ENCODE peak calls at places on chromosomes 11 and 22, in ten cellular contexts. One of them, this sample, is unnamed. For H3K27me3, the result is how much of the 10 kb centered on the place peaks cover.

GRCh38 chr11:130002352-130002845 is at the start of gene PRDM10:
- DNase-seq in esophagus squamous epithelium: peak
- DNase-seq in AG04450: peak
- DNase-seq in K562: peak
- DNase-seq in astrocyte: peak
- DNase-seq in lung: peak
- DNase-seq in BJ: peak
- DNase-seq in uterus: peak
- DNase-seq in mammary epithelial cell: peak
- DNase-seq in psoas muscle: peak
- DNase-seq in this sample: peak

GRCh38 chr11:70570693-70571395 is 172.5 kb downstream of the CTTN start:
- DNase-seq in esophagus squamous epithelium: no peak
- DNase-seq in AG04450: no peak
- DNase-seq in K562: no peak
- DNase-seq in astrocyte: no peak
- DNase-seq in lung: no peak
- DNase-seq in BJ: no peak
- DNase-seq in uterus: no peak
- DNase-seq in mammary epithelial cell: no peak
- DNase-seq in psoas muscle: no peak
- DNase-seq in this sample: no peak

GRCh38 chr11:79066456-79067354 is 374.1 kb downstream of the TENM4 start:
- DNase-seq in esophagus squamous epithelium: no peak
- DNase-seq in AG04450: no peak
- DNase-seq in K562: no peak
- DNase-seq in astrocyte: no peak
- DNase-seq in lung: no peak
- DNase-seq in BJ: no peak
- DNase-seq in uterus: no peak
- DNase-seq in mammary epithelial cell: no peak
- DNase-seq in psoas muscle: no peak
- DNase-seq in this sample: peak

GRCh38 chr11:125224391-125225015 is 60.0 kb downstream of the PKNOX2 start:
- DNase-seq in esophagus squamous epithelium: no peak
- DNase-seq in AG04450: no peak
- DNase-seq in K562: peak
- DNase-seq in astrocyte: no peak
- DNase-seq in lung: no peak
- DNase-seq in BJ: no peak
- DNase-seq in uterus: peak
- DNase-seq in mammary epithelial cell: peak
- DNase-seq in psoas muscle: peak
- DNase-seq in this sample: no peak

GRCh38 chr11:111918390-111919256 is at the start of gene C11orf52:
- DNase-seq in esophagus squamous epithelium: no peak
- DNase-seq in AG04450: no peak
- DNase-seq in K562: no peak
- DNase-seq in astrocyte: no peak
- DNase-seq in lung: peak
- DNase-seq in BJ: no peak
- DNase-seq in uterus: no peak
- DNase-seq in mammary epithelial cell: peak
- DNase-seq in psoas muscle: peak
- DNase-seq in this sample: no peak

GRCh38 chr22:33272180-33272579 is 214.0 kb upstream of the SYN3 start:
- DNase-seq in esophagus squamous epithelium: no peak
- DNase-seq in AG04450: no peak
- DNase-seq in K562: no peak
- DNase-seq in astrocyte: no peak
- DNase-seq in lung: no peak
- DNase-seq in BJ: no peak
- DNase-seq in uterus: no peak
- DNase-seq in mammary epithelial cell: no peak
- DNase-seq in psoas muscle: no peak
- DNase-seq in this sample: no peak

GRCh38 chr11:72784662-72785061 is 9.2 kb downstream of the STARD10 start:
- DNase-seq in esophagus squamous epithelium: no peak
- DNase-seq in AG04450: no peak
- DNase-seq in K562: no peak
- DNase-seq in astrocyte: no peak
- DNase-seq in lung: no peak
- DNase-seq in BJ: no peak
- DNase-seq in uterus: no peak
- DNase-seq in mammary epithelial cell: no peak
- DNase-seq in psoas muscle: no peak
- DNase-seq in this sample: no peak

GRCh38 chr11:126082251-126083109 is 19.8 kb upstream of the CDON start:
- DNase-seq in esophagus squamous epithelium: no peak
- DNase-seq in AG04450: no peak
- DNase-seq in K562: no peak
- DNase-seq in astrocyte: no peak
- DNase-seq in lung: no peak
- DNase-seq in BJ: no peak
- DNase-seq in uterus: no peak
- DNase-seq in mammary epithelial cell: no peak
- DNase-seq in psoas muscle: no peak
- DNase-seq in this sample: peak

GRCh38 chr11:93541884-93542752 is 1.1 kb downstream of the SMCO4 start:
- DNase-seq in esophagus squamous epithelium: no peak
- DNase-seq in AG04450: no peak
- DNase-seq in K562: peak
- DNase-seq in astrocyte: peak
- DNase-seq in lung: peak
- DNase-seq in BJ: no peak
- DNase-seq in uterus: peak
- DNase-seq in mammary epithelial cell: peak
- DNase-seq in psoas muscle: peak
- DNase-seq in this sample: no peak

GRCh38 chr11:93537767-93538261 is 5.4 kb downstream of the SMCO4 start:
- DNase-seq in esophagus squamous epithelium: no peak
- DNase-seq in AG04450: no peak
- DNase-seq in K562: no peak
- DNase-seq in astrocyte: peak
- DNase-seq in lung: peak
- DNase-seq in BJ: no peak
- DNase-seq in uterus: peak
- DNase-seq in mammary epithelial cell: peak
- DNase-seq in psoas muscle: peak
- DNase-seq in this sample: peak

GRCh38 chr11:93541154-93541553 is 2.0 kb downstream of the SMCO4 start:
- DNase-seq in esophagus squamous epithelium: no peak
- DNase-seq in AG04450: no peak
- DNase-seq in K562: no peak
- DNase-seq in astrocyte: no peak
- DNase-seq in lung: no peak
- DNase-seq in BJ: no peak
- DNase-seq in uterus: no peak
- DNase-seq in mammary epithelial cell: no peak
- DNase-seq in psoas muscle: no peak
- DNase-seq in this sample: no peak

GRCh38 chr11:93542753-93543246 is 391 bp downstream of the SMCO4 start:
- DNase-seq in esophagus squamous epithelium: no peak
- DNase-seq in AG04450: no peak
- DNase-seq in K562: no peak
- DNase-seq in astrocyte: no peak
- DNase-seq in lung: no peak
- DNase-seq in BJ: no peak
- DNase-seq in uterus: no peak
- DNase-seq in mammary epithelial cell: no peak
- DNase-seq in psoas muscle: no peak
- DNase-seq in this sample: peak

GRCh38 chr11:93540337-93540736 is 2.9 kb downstream of the SMCO4 start:
- DNase-seq in esophagus squamous epithelium: no peak
- DNase-seq in AG04450: no peak
- DNase-seq in K562: no peak
- DNase-seq in astrocyte: no peak
- DNase-seq in lung: no peak
- DNase-seq in BJ: no peak
- DNase-seq in uterus: no peak
- DNase-seq in mammary epithelial cell: no peak
- DNase-seq in psoas muscle: no peak
- DNase-seq in this sample: no peak
- H3K27me3 ChIP-seq in esophagus squamous epithelium: under half
- H3K27me3 ChIP-seq in AG04450: under half
- H3K27me3 ChIP-seq in K562: under half
- H3K27me3 ChIP-seq in astrocyte: under half
- H3K27me3 ChIP-seq in lung: under half
- H3K27me3 ChIP-seq in BJ: under half
- H3K27me3 ChIP-seq in uterus: under half
- H3K27me3 ChIP-seq in mammary epithelial cell: under half
- H3K27me3 ChIP-seq in psoas muscle: under half
- H3K27me3 ChIP-seq in this sample: under half

DNA sequence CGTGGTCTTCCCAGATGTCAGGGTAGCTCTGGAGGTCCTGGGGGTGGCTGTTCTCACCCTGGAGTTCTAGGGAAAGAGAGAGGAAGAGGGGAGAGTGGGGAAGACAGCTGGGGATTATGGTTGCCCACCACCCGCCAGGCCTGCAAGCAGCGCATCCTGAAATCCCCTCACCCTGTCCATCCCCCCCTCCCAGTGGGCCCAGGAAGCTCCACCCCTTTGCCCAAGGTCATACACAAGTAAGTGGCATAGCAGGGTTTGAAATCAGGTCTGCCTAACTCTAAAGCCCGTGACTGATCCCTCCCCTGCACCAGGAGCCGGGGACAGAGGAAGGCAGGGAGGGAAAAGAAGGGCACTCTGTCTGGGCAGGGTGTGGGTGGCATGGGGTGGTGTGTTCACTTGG is 105.3 kb downstream of the NECTIN1 start:
- DNase-seq in esophagus squamous epithelium: no peak
- DNase-seq in AG04450: no peak
- DNase-seq in K562: no peak
- DNase-seq in astrocyte: no peak
- DNase-seq in lung: no peak
- DNase-seq in BJ: no peak
- DNase-seq in uterus: no peak
- DNase-seq in mammary epithelial cell: no peak
- DNase-seq in psoas muscle: no peak
- DNase-seq in this sample: no peak
- TF ChIP-seq CTCF in esophagus squamous epithelium: no peak
- TF ChIP-seq CTCF in AG04450: no peak
- TF ChIP-seq CTCF in K562: no peak
- TF ChIP-seq CTCF in astrocyte: no peak
- TF ChIP-seq CTCF in lung: no peak
- TF ChIP-seq CTCF in BJ: no peak
- TF ChIP-seq CTCF in uterus: no peak
- TF ChIP-seq CTCF in mammary epithelial cell: peak
- TF ChIP-seq CTCF in psoas muscle: no peak
- TF ChIP-seq CTCF in this sample: no peak

DNA sequence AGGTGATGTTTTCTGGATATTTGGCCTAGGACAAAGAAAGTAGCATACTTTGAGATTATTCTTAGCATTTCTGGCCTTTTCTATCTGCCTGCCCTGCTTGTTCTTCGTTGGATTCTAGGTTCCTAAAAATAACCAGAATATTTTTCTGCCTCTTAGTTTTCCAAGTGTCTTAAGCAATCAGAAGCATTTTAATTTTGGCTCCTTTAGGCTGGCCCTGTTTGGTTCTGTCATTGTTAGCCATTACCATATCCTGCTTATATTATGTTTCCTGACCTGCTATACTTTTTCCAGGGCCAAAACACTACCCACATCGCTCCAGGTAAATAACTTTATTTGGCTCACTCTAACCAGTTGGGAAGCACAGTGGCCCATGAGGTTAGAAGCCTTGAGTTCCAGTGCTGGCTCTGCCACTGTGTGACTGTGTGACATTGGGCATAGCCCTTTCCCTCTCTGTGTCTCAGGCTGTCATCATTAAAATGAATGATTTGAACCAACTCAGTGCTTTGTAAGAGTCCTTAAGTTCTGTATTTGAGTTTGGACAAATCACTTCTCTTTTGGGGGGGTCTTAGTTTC is 91.1 kb downstream of the STIM1 start:
- DNase-seq in esophagus squamous epithelium: no peak
- DNase-seq in AG04450: no peak
- DNase-seq in K562: no peak
- DNase-seq in astrocyte: no peak
- DNase-seq in lung: no peak
- DNase-seq in BJ: no peak
- DNase-seq in uterus: no peak
- DNase-seq in mammary epithelial cell: no peak
- DNase-seq in psoas muscle: no peak
- DNase-seq in this sample: no peak
- H3K4me3 ChIP-seq in esophagus squamous epithelium: no peak
- H3K4me3 ChIP-seq in AG04450: no peak
- H3K4me3 ChIP-seq in K562: no peak
- H3K4me3 ChIP-seq in astrocyte: no peak
- H3K4me3 ChIP-seq in lung: no peak
- H3K4me3 ChIP-seq in BJ: no peak
- H3K4me3 ChIP-seq in uterus: no peak
- H3K4me3 ChIP-seq in mammary epithelial cell: no peak
- H3K4me3 ChIP-seq in psoas muscle: no peak
- H3K4me3 ChIP-seq in this sample: no peak

GRCh38 chr11:110376711-110377324 is 52.9 kb upstream of the FDX1 start:
- DNase-seq in esophagus squamous epithelium: no peak
- DNase-seq in AG04450: peak
- DNase-seq in K562: peak
- DNase-seq in astrocyte: peak
- DNase-seq in lung: peak
- DNase-seq in BJ: peak
- DNase-seq in uterus: peak
- DNase-seq in mammary epithelial cell: peak
- DNase-seq in psoas muscle: peak
- DNase-seq in this sample: peak

GRCh38 chr11:110379261-110379660 is 50.5 kb upstream of the FDX1 start:
- DNase-seq in esophagus squamous epithelium: no peak
- DNase-seq in AG04450: no peak
- DNase-seq in K562: no peak
- DNase-seq in astrocyte: no peak
- DNase-seq in lung: no peak
- DNase-seq in BJ: no peak
- DNase-seq in uterus: no peak
- DNase-seq in mammary epithelial cell: no peak
- DNase-seq in psoas muscle: no peak
- DNase-seq in this sample: no peak

GRCh38 chr11:110373061-110373702 is 56.6 kb upstream of the FDX1 start:
- DNase-seq in esophagus squamous epithelium: no peak
- DNase-seq in AG04450: no peak
- DNase-seq in K562: no peak
- DNase-seq in astrocyte: peak
- DNase-seq in lung: no peak
- DNase-seq in BJ: peak
- DNase-seq in uterus: no peak
- DNase-seq in mammary epithelial cell: peak
- DNase-seq in psoas muscle: no peak
- DNase-seq in this sample: no peak

GRCh38 chr11:110377451-110377850 is 52.3 kb upstream of the FDX1 start:
- DNase-seq in esophagus squamous epithelium: no peak
- DNase-seq in AG04450: no peak
- DNase-seq in K562: no peak
- DNase-seq in astrocyte: no peak
- DNase-seq in lung: no peak
- DNase-seq in BJ: no peak
- DNase-seq in uterus: no peak
- DNase-seq in mammary epithelial cell: no peak
- DNase-seq in psoas muscle: no peak
- DNase-seq in this sample: no peak

DNA sequence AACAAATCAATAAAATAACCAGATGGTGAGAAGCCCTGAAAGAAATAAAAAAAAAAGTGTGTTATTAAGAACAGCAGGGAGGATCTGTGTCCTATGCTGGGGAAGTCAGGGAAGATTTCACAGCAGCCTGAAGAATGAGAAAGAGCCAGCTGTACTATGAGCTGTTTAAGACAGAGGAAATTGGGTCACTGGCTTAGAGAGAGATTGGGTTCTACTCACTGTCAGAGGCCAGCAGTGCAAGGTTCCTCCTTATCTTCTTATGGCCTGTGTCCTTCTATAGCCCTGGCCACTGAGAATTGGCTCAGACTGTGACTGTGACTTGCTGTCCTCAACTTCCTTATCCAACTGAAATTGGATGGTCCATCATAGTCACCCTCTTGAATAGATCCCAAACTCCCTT is 54.8 kb upstream of the FDX1 start:
- DNase-seq in esophagus squamous epithelium: no peak
- DNase-seq in AG04450: no peak
- DNase-seq in K562: no peak
- DNase-seq in astrocyte: no peak
- DNase-seq in lung: no peak
- DNase-seq in BJ: no peak
- DNase-seq in uterus: no peak
- DNase-seq in mammary epithelial cell: no peak
- DNase-seq in psoas muscle: no peak
- DNase-seq in this sample: no peak
- H3K27me3 ChIP-seq in esophagus squamous epithelium: under half
- H3K27me3 ChIP-seq in AG04450: under half
- H3K27me3 ChIP-seq in K562: under half
- H3K27me3 ChIP-seq in astrocyte: under half
- H3K27me3 ChIP-seq in lung: under half
- H3K27me3 ChIP-seq in BJ: under half
- H3K27me3 ChIP-seq in uterus: under half
- H3K27me3 ChIP-seq in mammary epithelial cell: under half
- H3K27me3 ChIP-seq in psoas muscle: under half
- H3K27me3 ChIP-seq in this sample: under half

This sample was measured in dorsolateral prefrontal cortex.